ENCODE peak calls at places on chromosomes 12 and 14, in seven cellular contexts. O is mesenchymal stem cell, V is neuronal stem cell, B is IMR-90, I is H9, Q is trophoblast cell, S is H1. Z is an unnamed sample.

GRCh38 chr12:109753054-109753401 is 39.4 kb downstream of the FAM222A start:
- DNase-seq in B (no peak), V (no peak), S (no peak), O (no peak), I (no peak), Q (no peak), Z (no peak)

GRCh38 chr14:80977103-80977728 is 21.8 kb downstream of the TSHR start:
- DNase-seq in Q (no peak), B (no peak), I (no peak), S (no peak), O (no peak), V (no peak), Z (peak)

GRCh38 chr12:92496790-92497189 is 206.0 kb upstream of the PLEKHG7 start:
- DNase-seq in V (no peak), S (no peak), Q (no peak), B (no peak), O (no peak), I (no peak), Z (no peak)

GRCh38 chr12:101038289-101038871 is 171.7 kb downstream of the SLC5A8 start:
- DNase-seq in B (peak), O (peak), I (no peak), V (no peak), Q (no peak), S (no peak), Z (no peak)

GRCh38 chr12:28032811-28033537 is 60.4 kb upstream of the PTHLH start:
- DNase-seq in S (no peak), V (no peak), Q (peak), I (no peak), O (peak), B (peak), Z (no peak)

GRCh38 chr12:12008931-12009611 is 61.7 kb upstream of the BCL2L14 start:
- DNase-seq in S (peak), O (peak), V (peak), B (peak), I (peak), Q (peak), Z (peak)

GRCh38 chr14:31950760-31951637 is 126.1 kb upstream of the ARHGAP5 start:
- DNase-seq in V (no peak), O (peak), Q (peak), B (peak), S (no peak), I (peak), Z (peak)

GRCh38 chr12:91127751-91128150 is 16.5 kb upstream of the LUM start:
- DNase-seq in Q (peak), O (peak), B (peak), V (no peak), I (no peak), S (no peak), Z (no peak)

GRCh38 chr12:88247241-88247643 is 105.1 kb downstream of the TMTC3 start:
- DNase-seq in B (peak), S (no peak), O (peak), I (no peak), Q (peak), V (no peak), Z (no peak)

GRCh38 chr12:108856428-108857157 is 790 bp downstream of the SSH1 start:
- DNase-seq in O (peak), Q (peak), I (peak), V (no peak), S (no peak), B (peak), Z (peak)

DNA sequence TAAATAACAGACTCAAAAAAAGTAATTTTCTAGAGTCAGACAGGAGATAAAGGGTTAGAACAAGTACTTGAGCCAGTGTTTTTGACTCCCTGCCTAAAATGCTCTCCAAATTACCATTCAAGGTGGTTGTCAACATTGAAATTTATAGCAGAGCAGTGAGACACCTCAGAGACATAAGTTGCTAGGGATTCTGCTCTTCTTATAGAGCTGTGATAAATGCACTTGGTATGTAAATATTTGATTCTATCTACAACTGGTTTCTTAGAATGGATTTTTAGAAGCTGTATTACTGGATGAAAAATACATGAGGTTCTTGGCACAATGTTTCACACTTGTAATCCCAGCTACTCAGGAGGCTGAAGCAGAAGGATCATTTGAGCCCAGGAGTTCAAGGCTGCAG is 83.9 kb upstream of the OSBPL8 start:
- DNase-seq in O (peak), V (no peak), Q (peak), I (no peak), S (no peak), B (peak), Z (no peak)
- H2BK120ac ChIP-seq in O (no peak), V (no peak), Q (no peak), I (no peak), S (no peak), B (no peak), Z (no peak)

GRCh38 chr14:58628381-58628780 is 9.4 kb upstream of the DACT1 start:
- DNase-seq in Q (peak), S (no peak), B (peak), O (peak), V (no peak), I (peak), Z (no peak)
- H2BK120ac ChIP-seq in Q (no peak), S (no peak), B (peak), O (no peak), V (no peak), I (no peak), Z (no peak)

DNA sequence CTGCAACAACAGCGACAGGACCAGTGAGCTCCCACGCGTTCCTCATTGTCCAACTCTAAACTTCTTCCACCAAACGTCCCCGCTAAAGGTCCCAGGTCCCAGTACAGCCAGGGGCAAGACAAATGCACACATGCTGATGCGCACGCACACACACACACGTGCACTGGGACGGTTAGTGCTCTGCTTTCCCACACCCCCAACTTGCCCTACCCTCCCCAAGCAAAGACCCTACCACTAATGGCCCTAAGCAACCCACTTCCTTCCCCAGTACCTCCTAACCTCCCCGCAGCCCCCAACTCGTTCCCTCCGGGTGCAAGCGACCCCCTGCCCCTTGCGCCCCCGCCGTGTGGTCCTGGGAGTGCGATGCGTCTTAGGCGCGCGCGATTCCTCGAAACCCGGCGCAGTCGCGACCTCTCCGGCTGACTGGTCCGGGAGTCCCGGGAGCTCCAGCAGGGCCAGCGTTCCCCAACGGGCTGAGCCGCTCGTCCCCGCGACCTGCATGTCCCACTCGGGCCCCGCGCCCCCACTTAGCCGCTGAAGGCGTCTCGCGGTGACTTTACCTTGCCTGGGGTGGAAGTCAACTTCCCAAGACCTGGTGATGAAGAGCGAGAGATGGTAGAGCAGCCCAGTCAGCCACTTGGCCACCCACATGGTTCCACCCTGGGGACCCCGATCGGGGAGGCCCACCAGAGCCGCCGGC is 582 bp downstream of the ADAMTS20 start:
- DNase-seq in V (peak), I (peak), S (no peak), O (peak), Q (no peak), B (no peak), Z (peak)
- H2BK120ac ChIP-seq in V (peak), I (no peak), S (no peak), O (no peak), Q (no peak), B (no peak), Z (no peak)

DNA sequence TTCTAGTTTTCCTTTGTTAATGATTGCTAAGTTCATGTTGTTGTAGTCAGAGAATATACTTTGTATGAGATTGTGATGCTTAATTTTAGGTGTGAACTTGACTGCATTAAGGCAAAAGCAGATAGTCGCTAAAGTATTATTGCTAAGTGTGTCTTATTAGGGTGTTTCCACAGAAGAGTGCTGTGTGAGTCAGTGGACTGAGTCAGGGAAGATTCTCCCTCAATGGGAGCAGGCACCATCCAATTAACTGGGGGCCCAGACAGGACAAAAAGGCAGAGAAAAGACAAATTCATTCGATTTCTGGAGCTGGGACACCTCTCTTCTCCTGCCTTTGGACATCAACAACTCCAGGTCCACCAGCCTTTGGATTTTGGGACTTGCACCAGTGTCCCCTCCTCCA is 48.5 kb downstream of the BAZ1A start:
- DNase-seq in V (no peak), O (peak), I (no peak), B (peak), Q (no peak), S (no peak), Z (no peak)
- H2BK120ac ChIP-seq in V (no peak), O (no peak), I (no peak), B (no peak), Q (no peak), S (no peak), Z (no peak)

GRCh38 chr14:103198429-103199140 is 75.3 kb downstream of the TNFAIP2 start:
- DNase-seq in V (no peak), S (no peak), Q (peak), I (no peak), O (peak), B (peak), Z (no peak)
- H2BK120ac ChIP-seq in V (no peak), S (no peak), Q (no peak), I (no peak), O (no peak), B (peak), Z (no peak)

GRCh38 chr12:106644335-106645073 is 61.7 kb downstream of the RFX4 start:
- DNase-seq in B (no peak), V (no peak), I (no peak), S (no peak), O (no peak), Q (no peak), Z (no peak)
- H2BK120ac ChIP-seq in B (no peak), V (no peak), I (no peak), S (no peak), O (no peak), Q (no peak), Z (no peak)

GRCh38 chr12:103282124-103282523 is 213.6 kb downstream of the C12orf42 start:
- DNase-seq in B (no peak), S (no peak), I (no peak), Q (no peak), O (no peak), V (no peak), Z (no peak)

GRCh38 chr12:103288016-103288415 is 207.8 kb downstream of the C12orf42 start:
- DNase-seq in B (no peak), Q (no peak), O (no peak), V (no peak), I (no peak), S (no peak), Z (no peak)
- H2BK120ac ChIP-seq in B (no peak), Q (no peak), O (no peak), V (no peak), I (no peak), S (no peak), Z (no peak)

GRCh38 chr14:105088812-105089745 is 23.8 kb upstream of the GPR132 start:
- DNase-seq in I (no peak), Q (no peak), B (peak), V (no peak), S (no peak), O (peak), Z (no peak)

GRCh38 chr14:105086833-105087307 is 21.6 kb upstream of the GPR132 start:
- DNase-seq in O (peak), S (peak), B (peak), Q (peak), V (peak), I (peak), Z (peak)

GRCh38 chr14:105087308-105087962 is 22.2 kb upstream of the GPR132 start:
- DNase-seq in O (peak), S (no peak), I (peak), Q (peak), V (no peak), B (peak), Z (peak)

GRCh38 chr14:105089746-105090492 is 24.7 kb upstream of the GPR132 start:
- DNase-seq in O (no peak), I (no peak), B (no peak), V (no peak), Q (no peak), S (no peak), Z (no peak)

GRCh38 chr14:105087963-105088811 is 23.0 kb upstream of the GPR132 start:
- DNase-seq in S (no peak), B (peak), O (peak), V (peak), I (peak), Q (peak), Z (peak)
- H2BK120ac ChIP-seq in S (peak), B (peak), O (peak), V (no peak), I (no peak), Q (peak), Z (no peak)